ENCODE peak calls at places on chromosomes 13 and 19, in five cellular contexts. One of them, this sample, is unnamed.

GRCh38 chr19:10766049-10766623 is 48.3 kb downstream of the DNM2 start:
- DNase-seq in transverse colon: no peak
- DNase-seq in osteoblast: peak
- DNase-seq in heart right ventricle: no peak
- DNase-seq in SK-N-SH: no peak
- DNase-seq in this sample: no peak

GRCh38 chr13:27024781-27025492 is 146.7 kb downstream of the USP12 start:
- DNase-seq in transverse colon: no peak
- DNase-seq in osteoblast: no peak
- DNase-seq in heart right ventricle: no peak
- DNase-seq in SK-N-SH: no peak
- DNase-seq in this sample: no peak

GRCh38 chr19:39937094-39937493 is 2.7 kb upstream of the FCGBP start:
- DNase-seq in transverse colon: no peak
- DNase-seq in osteoblast: no peak
- DNase-seq in heart right ventricle: no peak
- DNase-seq in SK-N-SH: no peak
- DNase-seq in this sample: no peak

GRCh38 chr19:18856385-18857126 is 24.8 kb downstream of the UPF1 start:
- DNase-seq in transverse colon: no peak
- DNase-seq in osteoblast: peak
- DNase-seq in heart right ventricle: no peak
- DNase-seq in SK-N-SH: peak
- DNase-seq in this sample: peak

GRCh38 chr19:10339380-10339960 is at the start of gene ICAM3:
- DNase-seq in transverse colon: peak
- DNase-seq in osteoblast: peak
- DNase-seq in heart right ventricle: no peak
- DNase-seq in SK-N-SH: no peak
- DNase-seq in this sample: no peak

GRCh38 chr19:16338470-16339360 is 14.1 kb downstream of the KLF2 start:
- DNase-seq in transverse colon: peak
- DNase-seq in osteoblast: peak
- DNase-seq in heart right ventricle: no peak
- DNase-seq in SK-N-SH: no peak
- DNase-seq in this sample: no peak

GRCh38 chr19:13115936-13116281 is 631 bp downstream of the TRMT1 start:
- DNase-seq in transverse colon: no peak
- DNase-seq in osteoblast: no peak
- DNase-seq in heart right ventricle: no peak
- DNase-seq in SK-N-SH: no peak
- DNase-seq in this sample: no peak

GRCh38 chr19:10407102-10407501 is 3.8 kb upstream of the CDC37 start:
- DNase-seq in transverse colon: no peak
- DNase-seq in osteoblast: peak
- DNase-seq in heart right ventricle: no peak
- DNase-seq in SK-N-SH: no peak
- DNase-seq in this sample: no peak

GRCh38 chr19:50909240-50910070 is 1.7 kb downstream of the KLK4 start:
- DNase-seq in transverse colon: peak
- DNase-seq in osteoblast: peak
- DNase-seq in heart right ventricle: no peak
- DNase-seq in SK-N-SH: peak
- DNase-seq in this sample: peak

GRCh38 chr13:23384111-23384510 is 49.4 kb downstream of the SACS start:
- DNase-seq in transverse colon: no peak
- DNase-seq in osteoblast: peak
- DNase-seq in heart right ventricle: no peak
- DNase-seq in SK-N-SH: no peak
- DNase-seq in this sample: no peak

GRCh38 chr19:10006335-10006708 is 4.0 kb downstream of the COL5A3 start:
- DNase-seq in transverse colon: peak
- DNase-seq in osteoblast: peak
- DNase-seq in heart right ventricle: peak
- DNase-seq in SK-N-SH: no peak
- DNase-seq in this sample: no peak

GRCh38 chr13:81872581-81872980 is 1531.7 kb upstream of the SPRY2 start:
- DNase-seq in transverse colon: no peak
- DNase-seq in osteoblast: no peak
- DNase-seq in heart right ventricle: no peak
- DNase-seq in SK-N-SH: peak
- DNase-seq in this sample: peak

GRCh38 chr13:97116754-97117153 is 105.4 kb upstream of the MBNL2 start:
- DNase-seq in transverse colon: no peak
- DNase-seq in osteoblast: peak
- DNase-seq in heart right ventricle: peak
- DNase-seq in SK-N-SH: no peak
- DNase-seq in this sample: no peak

GRCh38 chr19:35388277-35389054 is 17.6 kb downstream of the GPR42 start:
- DNase-seq in transverse colon: no peak
- DNase-seq in osteoblast: no peak
- DNase-seq in heart right ventricle: no peak
- DNase-seq in SK-N-SH: no peak
- DNase-seq in this sample: no peak

GRCh38 chr19:42207767-42208259 is 9.7 kb downstream of the DEDD2 start:
- DNase-seq in transverse colon: no peak
- DNase-seq in osteoblast: peak
- DNase-seq in heart right ventricle: no peak
- DNase-seq in SK-N-SH: no peak
- DNase-seq in this sample: no peak

GRCh38 chr19:54418030-54418929 is 3.0 kb downstream of the TTYH1 start:
- DNase-seq in transverse colon: no peak
- DNase-seq in osteoblast: peak
- DNase-seq in heart right ventricle: no peak
- DNase-seq in SK-N-SH: no peak
- DNase-seq in this sample: no peak

GRCh38 chr13:38582133-38582532 is 104.7 kb upstream of the FREM2 start:
- DNase-seq in transverse colon: no peak
- DNase-seq in osteoblast: no peak
- DNase-seq in heart right ventricle: peak
- DNase-seq in SK-N-SH: peak
- DNase-seq in this sample: peak

GRCh38 chr13:38575427-38575826 is 111.5 kb upstream of the FREM2 start:
- DNase-seq in transverse colon: no peak
- DNase-seq in osteoblast: no peak
- DNase-seq in heart right ventricle: no peak
- DNase-seq in SK-N-SH: no peak
- DNase-seq in this sample: no peak

GRCh38 chr13:38577048-38577447 is 109.8 kb upstream of the FREM2 start:
- DNase-seq in transverse colon: no peak
- DNase-seq in osteoblast: no peak
- DNase-seq in heart right ventricle: no peak
- DNase-seq in SK-N-SH: no peak
- DNase-seq in this sample: no peak
- TF ChIP-seq CTCF in transverse colon: no peak
- TF ChIP-seq CTCF in osteoblast: no peak
- TF ChIP-seq CTCF in heart right ventricle: no peak
- TF ChIP-seq CTCF in SK-N-SH: no peak
- TF ChIP-seq CTCF in this sample: peak

DNA sequence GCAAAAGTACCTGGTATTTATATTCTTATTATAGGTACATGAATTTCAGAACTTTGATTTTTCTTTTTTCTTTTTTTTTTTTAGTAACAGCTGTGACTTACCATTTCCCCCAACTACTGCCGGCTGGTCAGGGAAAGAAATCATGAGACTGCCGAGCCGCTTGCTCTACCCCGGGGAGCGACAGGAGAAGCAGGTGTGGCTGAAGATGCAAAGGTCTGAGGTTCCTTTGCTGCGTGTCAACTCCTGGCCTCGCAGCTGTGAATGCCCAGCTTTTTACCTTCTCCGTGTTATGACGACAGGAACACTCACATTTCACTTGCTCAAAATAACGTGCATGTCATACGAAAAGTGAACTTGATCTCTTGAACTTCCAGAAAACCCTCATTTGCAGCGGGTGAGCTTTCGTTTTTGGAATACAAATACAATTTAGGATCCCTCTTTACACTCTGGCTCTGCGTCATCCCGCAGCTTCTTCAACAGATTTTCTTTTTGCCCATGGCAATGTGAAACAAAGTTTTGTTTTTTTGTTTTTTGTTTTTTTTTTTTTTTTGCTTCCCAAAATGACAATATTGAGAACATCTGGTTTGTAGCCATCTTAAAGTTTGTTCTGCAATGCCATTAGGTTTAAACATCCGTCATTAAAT is 117.9 kb downstream of the EFNB2 start:
- DNase-seq in transverse colon: no peak
- DNase-seq in osteoblast: peak
- DNase-seq in heart right ventricle: no peak
- DNase-seq in SK-N-SH: no peak
- DNase-seq in this sample: peak
- H3K4me3 ChIP-seq in transverse colon: no peak
- H3K4me3 ChIP-seq in osteoblast: peak
- H3K4me3 ChIP-seq in heart right ventricle: no peak
- H3K4me3 ChIP-seq in SK-N-SH: no peak
- H3K4me3 ChIP-seq in this sample: peak

GRCh38 chr19:993831-994393 is 6.3 kb upstream of the GRIN3B start:
- DNase-seq in transverse colon: no peak
- DNase-seq in osteoblast: no peak
- DNase-seq in heart right ventricle: no peak
- DNase-seq in SK-N-SH: no peak
- DNase-seq in this sample: no peak

GRCh38 chr19:996051-996838 is 4.0 kb upstream of the GRIN3B start:
- DNase-seq in transverse colon: peak
- DNase-seq in osteoblast: peak
- DNase-seq in heart right ventricle: no peak
- DNase-seq in SK-N-SH: peak
- DNase-seq in this sample: peak

GRCh38 chr19:993361-993830 is 6.8 kb upstream of the GRIN3B start:
- DNase-seq in transverse colon: no peak
- DNase-seq in osteoblast: no peak
- DNase-seq in heart right ventricle: no peak
- DNase-seq in SK-N-SH: no peak
- DNase-seq in this sample: peak

GRCh38 chr19:994516-994915 is 5.7 kb upstream of the GRIN3B start:
- DNase-seq in transverse colon: no peak
- DNase-seq in osteoblast: no peak
- DNase-seq in heart right ventricle: no peak
- DNase-seq in SK-N-SH: no peak
- DNase-seq in this sample: no peak

DNA sequence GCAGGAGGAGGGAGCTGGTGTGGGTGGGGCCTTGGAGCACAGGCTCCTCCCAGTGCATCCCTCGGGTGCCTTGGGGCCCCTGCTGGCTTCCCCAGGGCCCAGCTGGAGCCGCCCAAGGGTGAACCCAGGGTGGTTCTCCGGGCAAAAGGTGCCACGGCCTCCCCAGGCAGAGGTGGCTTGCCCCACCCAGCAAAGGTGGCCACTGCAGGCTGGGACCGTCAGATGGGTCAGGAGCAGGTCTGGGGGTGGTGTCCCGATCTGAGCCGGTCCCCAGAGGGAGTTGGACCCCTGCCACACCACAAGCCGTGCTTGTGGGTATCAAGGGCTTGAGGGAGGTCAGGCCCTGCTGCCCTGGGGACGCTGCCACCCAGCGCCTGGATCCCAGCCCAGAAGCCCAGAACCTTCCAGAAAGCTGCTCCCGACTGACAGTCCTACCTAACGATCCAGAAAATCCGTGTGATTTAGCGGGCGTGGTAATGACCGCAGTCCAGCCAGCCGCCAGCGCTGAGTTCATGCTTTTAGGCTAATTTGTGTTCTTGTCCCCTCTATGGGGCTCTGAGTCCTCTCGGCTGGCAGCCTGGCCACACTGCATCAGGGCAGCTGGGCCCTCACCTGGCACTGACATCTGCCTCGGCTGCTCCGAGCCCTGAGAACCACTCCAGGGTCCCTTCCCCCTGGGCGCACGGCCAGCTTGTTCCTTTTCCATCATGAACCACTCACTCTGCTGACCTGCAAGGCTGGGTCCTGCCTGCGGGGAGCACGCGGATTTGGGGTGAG is 5.0 kb upstream of the GRIN3B start:
- DNase-seq in transverse colon: no peak
- DNase-seq in osteoblast: no peak
- DNase-seq in heart right ventricle: no peak
- DNase-seq in SK-N-SH: no peak
- DNase-seq in this sample: no peak
- TF ChIP-seq CTCF in transverse colon: no peak
- TF ChIP-seq CTCF in osteoblast: no peak
- TF ChIP-seq CTCF in heart right ventricle: no peak
- TF ChIP-seq CTCF in SK-N-SH: no peak
- TF ChIP-seq CTCF in this sample: no peak

DNA sequence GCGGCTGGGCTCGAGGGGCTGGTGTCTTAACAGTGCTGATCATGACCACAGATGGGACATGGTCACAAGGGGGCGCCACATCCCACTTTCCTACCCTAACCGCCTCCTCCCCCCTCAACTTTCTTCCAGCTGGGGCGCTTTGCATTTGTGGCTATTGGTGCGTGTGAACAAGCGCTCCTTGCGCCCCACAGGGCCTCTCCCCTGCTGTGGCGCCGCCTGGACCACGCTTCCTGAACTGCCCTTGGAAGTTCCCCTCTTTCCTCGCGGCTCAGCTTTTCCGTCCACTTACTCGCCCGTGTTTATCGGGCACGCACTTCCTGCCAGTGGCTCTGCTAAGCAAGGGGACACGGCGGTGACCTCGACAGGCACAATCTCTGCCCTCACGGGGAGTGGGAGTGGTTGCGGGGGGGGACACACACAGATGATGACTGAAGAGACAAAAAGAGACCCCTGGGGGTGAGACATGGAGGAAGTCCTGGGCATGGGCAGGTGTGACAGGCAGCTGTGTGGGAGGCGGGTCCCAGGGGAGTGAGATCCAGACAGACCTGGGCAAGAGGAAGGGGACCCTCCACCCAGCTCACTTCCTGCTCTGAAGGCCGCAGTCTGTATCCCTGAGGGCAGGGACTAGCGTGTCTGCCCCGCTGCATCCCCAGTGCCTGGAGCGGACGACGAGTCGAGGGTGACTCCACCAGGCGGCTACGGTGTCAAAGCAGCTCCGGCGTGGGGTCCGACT is 40.3 kb downstream of the ZNF787 start:
- DNase-seq in transverse colon: peak
- DNase-seq in osteoblast: peak
- DNase-seq in heart right ventricle: peak
- DNase-seq in SK-N-SH: peak
- DNase-seq in this sample: no peak
- H3K4me3 ChIP-seq in transverse colon: peak
- H3K4me3 ChIP-seq in osteoblast: peak
- H3K4me3 ChIP-seq in heart right ventricle: peak
- H3K4me3 ChIP-seq in SK-N-SH: peak
- H3K4me3 ChIP-seq in this sample: no peak

GRCh38 chr13:67075239-67075638 is 154.9 kb downstream of the PCDH9 start:
- DNase-seq in transverse colon: no peak
- DNase-seq in osteoblast: no peak
- DNase-seq in heart right ventricle: no peak
- DNase-seq in SK-N-SH: no peak
- DNase-seq in this sample: no peak
- TF ChIP-seq CTCF in transverse colon: no peak
- TF ChIP-seq CTCF in osteoblast: peak
- TF ChIP-seq CTCF in heart right ventricle: peak
- TF ChIP-seq CTCF in SK-N-SH: peak
- TF ChIP-seq CTCF in this sample: no peak

DNA sequence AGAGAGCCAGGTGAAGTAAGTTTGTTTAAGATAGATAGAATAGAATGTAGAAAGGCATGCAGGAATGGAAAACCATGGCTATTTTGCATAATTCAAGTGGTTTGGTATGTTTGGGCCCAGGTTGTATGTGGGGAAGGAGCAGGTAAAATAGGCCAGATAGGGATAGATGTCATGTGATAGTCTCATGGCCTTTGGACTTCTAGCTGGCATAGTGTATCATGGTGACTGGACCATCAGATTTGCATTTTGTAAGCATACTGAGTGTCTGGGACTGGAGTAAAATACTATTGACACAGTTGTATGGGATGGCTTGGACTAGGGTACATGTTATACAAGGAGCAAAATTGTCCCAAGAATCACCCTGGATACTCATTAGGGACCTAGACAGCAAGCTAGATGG is 38.9 kb downstream of the COG3 start:
- DNase-seq in transverse colon: no peak
- DNase-seq in osteoblast: no peak
- DNase-seq in heart right ventricle: no peak
- DNase-seq in SK-N-SH: no peak
- DNase-seq in this sample: no peak
- H3K4me3 ChIP-seq in transverse colon: no peak
- H3K4me3 ChIP-seq in osteoblast: no peak
- H3K4me3 ChIP-seq in heart right ventricle: no peak
- H3K4me3 ChIP-seq in SK-N-SH: no peak
- H3K4me3 ChIP-seq in this sample: no peak